ENCODE peak calls at places on chromosomes 16 and 17, in four cellular contexts. B is WERI-Rb-1; R is CD8-positive, alpha-beta T cell; V is CD4-positive, alpha-beta T cell. Z is an unnamed sample.

GRCh38 chr17:44630703-44631102 is 25.6 kb upstream of the MEIOC start:
- DNase-seq in B (no peak), R (no peak), V (no peak), Z (no peak)

GRCh38 chr17:1733047-1733357 is 8.5 kb downstream of the WDR81 start:
- DNase-seq in B (no peak), R (no peak), V (no peak), Z (no peak)

GRCh38 chr16:48720266-48720665 is 110.3 kb upstream of the N4BP1 start:
- DNase-seq in B (no peak), R (no peak), V (no peak), Z (peak)

GRCh38 chr17:31492880-31493655 is 101.6 kb downstream of the RAB11FIP4 start:
- DNase-seq in B (no peak), R (peak), V (peak), Z (no peak)

GRCh38 chr16:2835638-2836493 is 5.8 kb downstream of the ZG16B start:
- DNase-seq in B (no peak), R (no peak), V (no peak), Z (no peak)

GRCh38 chr17:71085238-71086033 is 916.1 kb downstream of the KCNJ2 start:
- DNase-seq in B (peak), R (no peak), V (no peak), Z (peak)

GRCh38 chr17:58267347-58268324 is 13.1 kb downstream of the MPO start:
- DNase-seq in B (no peak), R (no peak), V (no peak), Z (no peak)

GRCh38 chr16:17350212-17350611 is 120.5 kb downstream of the XYLT1 start:
- DNase-seq in B (no peak), R (no peak), V (no peak), Z (no peak)

GRCh38 chr17:82752371-82753200 is 721 bp downstream of the TBCD start:
- DNase-seq in B (peak), R (no peak), V (no peak), Z (peak)

GRCh38 chr16:3444032-3444388 is 530 bp downstream of the NAA60 start:
- DNase-seq in B (peak), R (peak), V (peak), Z (peak)

GRCh38 chr17:61657338-61657737 is 66.3 kb upstream of the NACA2 start:
- DNase-seq in B (no peak), R (no peak), V (no peak), Z (no peak)

GRCh38 chr17:32281011-32281451 is 15.4 kb downstream of the RHBDL3 start:
- DNase-seq in B (peak), R (no peak), V (no peak), Z (no peak)

GRCh38 chr17:62732125-62732524 is 76.0 kb downstream of the MARCHF10 start:
- DNase-seq in B (no peak), R (no peak), V (no peak), Z (no peak)

GRCh38 chr17:37100231-37100630 is 151.5 kb downstream of the AATF start:
- DNase-seq in B (no peak), R (no peak), V (no peak), Z (no peak)

GRCh38 chr16:69885722-69886121 is 65.4 kb upstream of the CLEC18A start:
- DNase-seq in B (no peak), R (no peak), V (no peak), Z (no peak)

GRCh38 chr17:59154335-59154720 is 658 bp downstream of the SKA2 start:
- DNase-seq in B (peak), R (peak), V (peak), Z (peak)

GRCh38 chr17:40303009-40303657 is 5.8 kb upstream of the RARA start:
- DNase-seq in B (peak), R (peak), V (peak), Z (peak)

GRCh38 chr16:345686-346231 is 6.8 kb downstream of the AXIN1 start:
- DNase-seq in B (no peak), R (no peak), V (no peak), Z (no peak)

GRCh38 chr16:57261806-57262205 is 16.7 kb downstream of the ARL2BP start:
- DNase-seq in B (no peak), R (no peak), V (no peak), Z (no peak)

DNA sequence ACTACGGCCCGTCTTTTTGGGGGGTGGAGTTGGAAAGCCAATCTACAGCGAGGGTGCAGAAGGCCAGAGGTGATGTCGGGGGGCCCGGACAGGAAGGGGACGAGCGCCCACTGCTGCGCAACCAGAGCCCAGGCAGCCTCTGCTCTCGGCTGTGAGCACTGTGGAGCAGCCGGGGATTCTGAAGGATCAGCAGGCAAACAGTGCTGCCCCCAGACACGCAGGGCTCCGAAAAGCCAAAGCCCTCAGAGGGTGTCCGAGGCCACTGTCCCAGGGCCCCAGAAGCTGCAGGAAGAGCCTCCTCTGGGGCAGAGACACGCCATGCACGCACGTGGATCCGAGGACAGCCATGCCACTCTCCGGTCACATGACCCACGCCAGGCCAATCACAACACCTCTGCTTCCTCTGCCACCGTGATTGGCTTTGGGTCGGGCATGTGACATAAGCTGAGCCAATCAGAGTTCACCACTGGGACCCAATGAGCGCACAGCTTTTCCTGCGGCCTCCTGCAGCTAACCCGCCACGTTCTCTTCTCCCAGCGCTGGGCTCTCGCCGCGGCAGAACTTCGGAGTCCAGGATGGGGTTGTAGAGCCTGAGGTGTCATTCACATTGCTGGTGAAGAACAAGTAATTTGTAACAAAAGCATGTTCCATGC is 40.7 kb downstream of the ACTG1 start:
- DNase-seq in B (peak), R (no peak), V (peak), Z (no peak)
- TF ChIP-seq CTCF in B (no peak), R (no peak), V (no peak), Z (no peak)

GRCh38 chr17:67162771-67163170 is 82.2 kb downstream of the HELZ start:
- DNase-seq in B (no peak), R (no peak), V (no peak), Z (no peak)

GRCh38 chr17:67160791-67161190 is 84.2 kb downstream of the HELZ start:
- DNase-seq in B (no peak), R (no peak), V (no peak), Z (no peak)

GRCh38 chr17:67156269-67157199 is 88.5 kb downstream of the HELZ start:
- DNase-seq in B (no peak), R (no peak), V (no peak), Z (no peak)

GRCh38 chr17:67161573-67161972 is 83.4 kb downstream of the HELZ start:
- DNase-seq in B (no peak), R (no peak), V (no peak), Z (no peak)

DNA sequence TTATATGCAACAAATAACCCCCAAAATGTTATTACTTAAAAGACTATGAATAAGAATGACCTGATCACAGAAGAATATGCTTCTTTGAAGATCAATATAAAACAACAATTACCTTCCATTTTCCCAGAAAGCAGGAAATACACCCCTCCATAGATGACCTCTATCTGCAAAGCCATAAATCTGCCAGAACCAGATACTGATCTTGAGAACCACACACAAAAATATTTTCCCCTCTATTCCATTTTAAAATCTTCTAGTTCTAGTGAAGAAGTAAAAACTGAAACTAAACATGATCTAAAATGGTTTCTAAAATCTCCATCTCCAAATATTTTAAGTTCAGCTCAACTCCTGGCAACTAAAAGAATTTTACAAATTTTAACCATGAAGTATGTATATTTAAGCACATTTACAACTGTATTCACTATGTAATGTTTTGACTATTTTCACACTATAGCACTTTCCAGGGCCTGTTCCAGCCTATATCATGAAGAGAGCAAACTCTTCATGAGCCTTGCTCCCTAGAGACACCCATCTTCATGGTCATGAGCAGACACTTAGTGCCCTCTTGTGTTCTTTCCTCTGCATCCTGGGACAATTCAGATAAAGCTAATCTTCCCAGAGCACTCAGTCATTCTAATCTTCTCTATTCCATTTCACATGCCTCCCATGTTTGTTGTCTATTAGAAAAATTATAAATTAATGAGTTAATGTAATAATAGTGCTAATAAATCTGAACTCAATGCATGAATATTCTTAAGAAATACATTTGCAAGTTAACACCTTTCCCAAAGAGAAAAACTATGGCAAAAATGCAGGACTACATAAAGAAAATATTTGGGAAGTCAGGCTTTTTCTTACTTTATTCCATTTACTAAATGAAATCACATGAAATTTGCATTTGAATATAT is 87.0 kb downstream of the HELZ start:
- DNase-seq in B (peak), R (no peak), V (no peak), Z (no peak)
- TF ChIP-seq CTCF in B (peak), R (no peak), V (no peak), Z (no peak)

GRCh38 chr16:14004031-14004718 is 66.9 kb upstream of the MRTFB start:
- DNase-seq in B (peak), R (no peak), V (no peak), Z (no peak)

GRCh38 chr16:14002416-14002815 is 68.7 kb upstream of the MRTFB start:
- DNase-seq in B (no peak), R (no peak), V (no peak), Z (no peak)

GRCh38 chr16:14001521-14001920 is 69.6 kb upstream of the MRTFB start:
- DNase-seq in B (no peak), R (no peak), V (no peak), Z (no peak)

GRCh38 chr16:14004719-14005315 is 66.3 kb upstream of the MRTFB start:
- DNase-seq in B (no peak), R (no peak), V (no peak), Z (no peak)

DNA sequence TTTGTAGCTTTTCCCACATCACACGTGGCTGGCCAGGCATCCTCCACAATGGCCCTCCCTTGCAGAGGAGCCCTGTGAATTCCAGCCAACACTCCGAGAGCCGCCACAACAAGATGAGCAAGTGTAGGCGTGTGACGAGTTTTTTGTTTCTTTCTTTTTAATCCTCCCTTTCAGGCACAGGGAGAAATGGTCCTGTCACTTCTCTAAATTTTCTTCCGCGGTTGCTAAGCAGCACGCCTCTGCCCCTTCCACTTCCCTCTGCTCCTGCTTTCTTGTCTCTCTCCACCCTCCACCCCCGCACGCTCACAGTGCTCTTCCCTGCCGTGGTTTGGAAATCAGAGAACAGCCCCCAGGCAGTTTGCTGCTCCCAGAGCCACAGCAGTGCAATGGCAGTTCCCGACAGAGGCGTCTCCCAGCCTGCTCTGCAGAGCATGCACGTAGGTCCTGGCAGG is 68.0 kb upstream of the MRTFB start:
- DNase-seq in B (no peak), R (no peak), V (no peak), Z (peak)
- TF ChIP-seq CTCF in B (no peak), R (no peak), V (no peak), Z (no peak)

DNA sequence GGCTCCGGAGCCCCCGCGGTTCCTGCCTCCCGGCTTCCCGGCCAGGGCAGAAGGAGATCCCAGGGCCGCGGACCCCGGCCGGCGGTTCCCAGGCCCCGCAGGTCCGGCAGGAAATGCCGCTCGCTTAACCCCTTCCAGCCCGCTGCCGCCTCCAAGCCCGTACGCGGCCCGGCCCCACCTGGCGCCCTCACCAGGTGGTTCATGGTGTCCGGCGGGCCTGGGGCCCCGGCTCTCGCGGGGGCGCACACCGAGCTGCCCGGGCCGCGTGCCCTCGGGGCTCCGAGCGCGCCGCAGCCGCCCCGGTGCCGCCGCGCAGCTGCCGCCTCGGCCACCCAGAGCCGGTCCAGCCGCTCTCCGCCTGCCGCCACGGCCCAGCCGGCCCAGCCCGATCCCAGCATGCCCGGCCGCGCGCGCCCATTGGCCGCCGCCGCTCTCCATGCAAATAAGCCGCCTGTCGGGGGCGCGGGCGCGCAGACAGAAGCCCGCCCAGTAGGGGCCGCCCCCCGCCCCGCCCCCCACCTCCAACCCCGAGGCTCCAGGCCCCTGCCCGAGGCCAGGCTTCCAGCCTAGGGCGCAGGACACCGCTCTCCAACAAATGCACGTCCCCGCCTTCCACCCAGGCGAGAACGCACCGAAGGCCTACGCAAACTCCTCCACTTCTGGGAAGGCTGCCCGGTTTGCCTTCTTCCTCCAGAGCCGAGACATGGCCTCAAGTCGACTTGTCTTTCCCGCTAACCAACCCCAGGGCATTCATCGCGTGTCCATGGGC is at the start of gene BCAR1:
- DNase-seq in B (peak), R (no peak), V (no peak), Z (peak)
- TF ChIP-seq CTCF in B (peak), R (no peak), V (no peak), Z (no peak)

GRCh38 chr17:81189016-81189415 is 23.0 kb upstream of the AATK start:
- DNase-seq in B (no peak), R (no peak), V (no peak), Z (no peak)

GRCh38 chr17:81191116-81191515 is 25.1 kb upstream of the AATK start:
- DNase-seq in B (no peak), R (no peak), V (no peak), Z (no peak)

GRCh38 chr17:81190591-81190990 is 24.6 kb upstream of the AATK start:
- DNase-seq in B (no peak), R (no peak), V (no peak), Z (no peak)

GRCh38 chr17:81188491-81188840 is 22.4 kb upstream of the AATK start:
- DNase-seq in B (no peak), R (no peak), V (no peak), Z (no peak)

DNA sequence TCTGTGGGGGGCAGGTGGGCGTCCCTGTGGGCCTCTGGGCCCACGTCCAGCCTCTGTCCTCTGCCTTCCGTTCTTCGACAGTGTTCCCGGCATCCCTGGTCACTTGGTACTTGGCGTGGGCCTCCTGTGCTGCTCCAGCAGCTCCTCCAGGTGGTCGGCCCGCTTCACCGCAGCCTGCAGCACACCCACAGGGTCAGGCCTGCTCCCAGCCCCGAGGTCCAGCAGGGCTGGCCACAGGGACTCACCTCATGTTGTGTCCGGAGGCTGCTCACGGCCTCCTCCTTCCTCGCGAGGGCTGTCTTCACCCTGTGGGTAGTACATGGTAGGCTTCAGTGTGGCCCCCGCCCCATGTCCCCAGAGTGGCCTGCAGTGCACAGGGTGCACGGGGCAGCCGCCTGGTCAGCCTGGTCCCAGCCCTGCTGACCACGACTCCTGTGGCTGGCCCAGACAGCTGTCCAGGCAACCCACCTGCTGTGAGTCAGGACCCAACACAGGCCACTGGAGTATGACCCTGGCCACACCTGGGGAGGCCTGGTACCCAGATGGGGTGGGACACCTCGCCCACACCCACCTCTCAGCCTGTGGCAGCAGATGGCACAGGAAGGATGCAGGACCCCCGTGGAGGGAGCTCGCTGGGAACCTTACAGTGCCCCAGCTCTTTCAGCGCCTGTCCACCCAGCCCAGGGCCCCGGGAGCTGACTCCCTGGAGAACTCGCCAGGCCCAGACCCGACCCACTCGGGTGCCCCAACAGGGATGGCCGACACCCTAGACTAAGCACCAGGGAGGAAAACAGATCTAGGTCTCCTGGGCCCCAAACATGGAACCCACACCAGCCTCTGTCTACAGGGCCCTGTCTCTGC is 23.9 kb upstream of the AATK start:
- DNase-seq in B (peak), R (no peak), V (no peak), Z (peak)
- TF ChIP-seq CTCF in B (peak), R (no peak), V (no peak), Z (no peak)

GRCh38 chr17:64564098-64564497 is 57.3 kb downstream of the CEP95 start:
- DNase-seq in B (no peak), R (no peak), V (no peak), Z (no peak)

DNA sequence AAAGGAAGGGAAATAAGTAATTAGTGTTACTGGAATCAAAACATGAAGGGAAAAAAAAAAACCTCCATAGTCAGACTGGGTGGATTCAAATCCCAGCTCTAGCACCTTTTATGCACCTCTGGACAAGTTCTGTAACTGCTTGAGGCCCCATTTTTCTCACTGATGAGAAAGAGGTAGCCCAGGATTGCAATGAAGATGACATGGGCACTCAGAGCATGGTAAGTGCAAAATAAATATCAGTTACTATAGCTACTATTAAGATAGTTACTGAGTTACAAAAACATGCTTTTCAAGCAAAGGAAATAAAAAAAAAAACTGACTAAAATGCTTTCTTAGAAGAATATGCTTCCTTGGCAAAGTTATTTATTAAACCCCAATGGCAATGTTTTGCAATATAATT is 58.8 kb downstream of the CEP95 start:
- DNase-seq in B (no peak), R (no peak), V (no peak), Z (no peak)
- TF ChIP-seq CTCF in B (no peak), R (no peak), V (no peak), Z (no peak)

Z was measured in endothelial cell.